ENCODE peak calls at places on chromosomes 1 and 21, in four cellular contexts. Q is cardiac muscle cell, C is bronchial epithelial cell, T is caudate nucleus. E is an unnamed sample.

GRCh38 chr1:109482796-109483638 is 688 bp upstream of the ATXN7L2 start:
- DNase-seq in Q (peak), T (peak), C (no peak), E (peak)

GRCh38 chr1:207088731-207089626 is at the start of gene C4BPB:
- DNase-seq in Q (no peak), C (peak), T (no peak), E (no peak)

GRCh38 chr21:31908106-31909031 is 35.5 kb downstream of the HUNK start:
- DNase-seq in T (no peak), C (peak), Q (no peak), E (no peak)

GRCh38 chr1:228216371-228217320 is 8.8 kb downstream of the OBSCN start:
- DNase-seq in C (no peak), T (no peak), Q (no peak), E (no peak)

GRCh38 chr21:39660596-39660995 is 47.9 kb downstream of the B3GALT5 start:
- DNase-seq in T (no peak), Q (no peak), C (peak), E (no peak)

GRCh38 chr1:44812822-44813543 is 4.7 kb downstream of the BTBD19 start:
- DNase-seq in T (no peak), Q (no peak), C (no peak), E (no peak)

GRCh38 chr21:46093668-46094400 is 4.1 kb upstream of the COL6A2 start:
- DNase-seq in T (no peak), C (no peak), Q (no peak), E (no peak)

GRCh38 chr1:233617025-233617424 is 3.1 kb downstream of the KCNK1 start:
- DNase-seq in T (no peak), Q (no peak), C (no peak), E (no peak)

GRCh38 chr1:62962014-62962793 is 178.3 kb downstream of the ATG4C start:
- DNase-seq in Q (no peak), C (no peak), T (no peak), E (no peak)

GRCh38 chr1:20730690-20731056 is 1.8 kb downstream of the SH2D5 start:
- DNase-seq in T (no peak), C (no peak), Q (peak), E (peak)

GRCh38 chr1:40665335-40666171 is at the start of gene RIMS3:
- DNase-seq in Q (peak), T (peak), C (peak), E (peak)

GRCh38 chr1:22848374-22848773 is 124.3 kb downstream of the LACTBL1 start:
- DNase-seq in T (no peak), Q (no peak), C (no peak), E (no peak)

E was measured in SK-N-DZ.